ENCODE peak calls at places on chromosomes 7 and 10, in four cellular contexts. F is astrocyte, U is mammary epithelial cell, Y is hepatocyte. V is an unnamed sample.

GRCh38 chr10:17479015-17479615 is 24.7 kb upstream of the ST8SIA6 start:
- DNase-seq in F (peak; percentile 26), U (peak; percentile 2), Y (no peak), V (no peak)

GRCh38 chr10:117411440-117412428 is 36.5 kb upstream of the PDZD8 start:
- DNase-seq in F (no peak), U (no peak), Y (no peak), V (no peak)

GRCh38 chr7:150420987-150421674 is 29.3 kb upstream of the GIMAP8 start:
- DNase-seq in F (peak; percentile 40), U (peak; percentile 66), Y (peak; percentile 88), V (peak; percentile 20)

GRCh38 chr7:36054642-36055041 is 98.4 kb upstream of the EEPD1 start:
- DNase-seq in F (no peak), U (no peak), Y (no peak), V (no peak)

GRCh38 chr10:109887272-109887671 is 36.0 kb downstream of the XPNPEP1 start:
- DNase-seq in F (peak; percentile 22), U (no peak), Y (no peak), V (no peak)

GRCh38 chr7:151276651-151277590 is 28.4 kb upstream of the SMARCD3 start:
- DNase-seq in F (peak; percentile 65), U (peak; percentile 58), Y (peak; percentile 80), V (no peak)

GRCh38 chr10:49585387-49585786 is 24.7 kb upstream of the SLC18A3 start:
- DNase-seq in F (no peak), U (peak; percentile 51), Y (no peak), V (no peak)

GRCh38 chr10:35465601-35466140 is 129.4 kb downstream of the CCNY start:
- DNase-seq in F (no peak), U (no peak), Y (no peak), V (no peak)

GRCh38 chr7:134441264-134441663 is 17.6 kb downstream of the AKR1B1 start:
- DNase-seq in F (no peak), U (no peak), Y (no peak), V (no peak)

GRCh38 chr10:71292624-71293445 is 26.2 kb upstream of the SLC29A3 start:
- DNase-seq in F (no peak), U (no peak), Y (no peak), V (no peak)

GRCh38 chr7:20241491-20242261 is 24.5 kb upstream of the MACC1 start:
- DNase-seq in F (peak; percentile 99), U (peak; percentile 91), Y (no peak), V (no peak)

GRCh38 chr7:82204694-82205093 is 238.9 kb downstream of the CACNA2D1 start:
- DNase-seq in F (peak; percentile 94), U (peak; percentile 78), Y (no peak), V (no peak)

GRCh38 chr10:133176546-133176945 is 16.5 kb downstream of the KNDC1 start:
- DNase-seq in F (no peak), U (no peak), Y (no peak), V (no peak)

GRCh38 chr10:88110355-88110754 is 246.9 kb downstream of the PTEN start:
- DNase-seq in F (peak; percentile 77), U (peak; percentile 75), Y (no peak), V (no peak)

GRCh38 chr7:142785841-142786250 is 15.1 kb downstream of the PRSS2 start:
- DNase-seq in F (no peak), U (no peak), Y (no peak), V (no peak)

GRCh38 chr10:114593240-114593792 is 64.8 kb downstream of the ABLIM1 start:
- DNase-seq in F (no peak), U (no peak), Y (peak; percentile 30), V (no peak)

GRCh38 chr7:109821156-109821555 is 1251.5 kb downstream of the DNAJB9 start:
- DNase-seq in F (no peak), U (no peak), Y (no peak), V (no peak)

GRCh38 chr7:2607122-2607912 is 24.5 kb upstream of the TTYH3 start:
- DNase-seq in F (no peak), U (no peak), Y (no peak), V (no peak)

GRCh38 chr7:155381852-155382801 is 75.8 kb upstream of the EN2 start:
- DNase-seq in F (no peak), U (no peak), Y (no peak), V (no peak)

GRCh38 chr7:28714452-28715120 is 243.5 kb downstream of the TRIL start:
- DNase-seq in F (no peak), U (no peak), Y (no peak), V (no peak)
- H3K27ac ChIP-seq in F (no peak overlapping the region), U (no peak overlapping the region), Y (no peak overlapping the region), V (no peak overlapping the region)

GRCh38 chr7:1241510-1242128 is 8.9 kb downstream of the UNCX start:
- DNase-seq in F (no peak), U (no peak), Y (no peak), V (no peak)

GRCh38 chr7:1243290-1243963 is 10.8 kb downstream of the UNCX start:
- DNase-seq in F (no peak), U (no peak), Y (no peak), V (no peak)

GRCh38 chr7:1243964-1244416 is 11.3 kb downstream of the UNCX start:
- DNase-seq in F (no peak), U (no peak), Y (no peak), V (peak; percentile 62)

GRCh38 chr7:1242129-1242572 is 9.5 kb downstream of the UNCX start:
- DNase-seq in F (no peak), U (no peak), Y (no peak), V (no peak)

DNA sequence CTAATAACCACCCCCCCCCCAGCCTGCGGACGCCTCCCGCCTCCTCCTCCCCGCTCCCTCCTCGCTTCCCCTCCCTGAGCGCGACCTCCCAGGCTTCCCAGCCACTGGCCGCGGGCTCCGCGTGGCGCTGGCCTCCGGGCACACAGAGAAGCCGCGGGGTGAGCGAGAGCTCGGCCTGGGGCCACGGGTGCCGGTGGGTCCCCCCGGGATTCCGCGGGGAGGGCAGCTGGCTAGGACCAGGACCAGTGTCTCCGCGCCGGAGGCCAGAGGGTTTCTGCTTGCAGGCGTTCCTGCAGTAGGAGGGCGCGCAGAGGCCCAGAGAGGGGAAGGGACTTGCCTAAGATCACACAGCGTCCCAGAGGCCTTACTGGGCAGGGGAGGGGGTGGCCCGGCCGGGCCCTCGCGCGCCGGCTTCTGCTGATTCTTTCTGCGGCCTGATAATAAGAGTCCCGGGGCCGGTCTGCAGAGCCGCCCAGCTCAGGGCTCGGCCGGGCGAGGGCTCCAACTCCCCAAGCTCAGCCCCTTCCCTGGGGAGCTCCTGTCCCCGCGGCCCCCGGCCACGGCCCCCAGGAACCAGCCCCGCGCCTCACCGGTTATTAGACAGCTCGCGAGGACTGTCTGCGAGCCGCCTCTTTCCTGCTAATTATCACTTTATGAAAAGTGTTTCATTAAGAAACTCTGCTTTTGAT is 10.1 kb downstream of the UNCX start:
- DNase-seq in F (no peak), U (no peak), Y (no peak), V (no peak)
- TF ChIP-seq EZH2 in F (peak; percentile 92), U (peak; percentile 63), Y (peak; percentile 51), V (no peak)

DNA sequence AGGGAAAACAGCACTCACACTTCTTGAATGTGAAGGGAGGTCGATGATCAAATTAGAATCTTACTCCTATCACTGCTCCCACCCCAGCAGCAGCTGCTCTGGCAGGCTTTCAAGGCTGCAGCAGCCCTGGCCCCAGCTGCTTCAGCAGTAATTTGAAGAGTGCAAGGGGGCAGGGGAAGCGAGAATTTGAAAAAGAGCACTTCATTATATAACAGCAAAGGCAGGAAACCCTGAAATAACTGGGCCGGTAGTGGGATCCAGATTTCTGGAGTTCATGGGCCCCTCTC is 44.9 kb downstream of the MYPN start:
- DNase-seq in F (peak; percentile 71), U (no peak), Y (no peak), V (no peak)
- H3K27ac ChIP-seq in F (peak overlapping the region; percentile 74), U (peak overlapping the region; percentile 1), Y (peak overlapping the region; percentile 47), V (peak overlapping the region; percentile 89)

GRCh38 chr10:61456095-61456789 is 3.1 kb upstream of the TMEM26 start:
- DNase-seq in F (peak; percentile 49), U (no peak), Y (no peak), V (no peak)

GRCh38 chr10:61452229-61452651 is 941 bp downstream of the TMEM26 start:
- DNase-seq in F (peak; percentile 27), U (no peak), Y (peak; percentile 15), V (no peak)

GRCh38 chr10:61451357-61451756 is 1.8 kb downstream of the TMEM26 start:
- DNase-seq in F (no peak), U (no peak), Y (no peak), V (no peak)

GRCh38 chr10:61454541-61454940 is 1.4 kb upstream of the TMEM26 start:
- DNase-seq in F (no peak), U (no peak), Y (no peak), V (no peak)

GRCh38 chr10:61452655-61453641 is at the start of gene TMEM26:
- DNase-seq in F (peak; percentile 47), U (no peak), Y (peak; percentile 60), V (no peak)
- TF ChIP-seq EZH2 in F (no peak), U (no peak), Y (peak; percentile 13), V (no peak)

DNA sequence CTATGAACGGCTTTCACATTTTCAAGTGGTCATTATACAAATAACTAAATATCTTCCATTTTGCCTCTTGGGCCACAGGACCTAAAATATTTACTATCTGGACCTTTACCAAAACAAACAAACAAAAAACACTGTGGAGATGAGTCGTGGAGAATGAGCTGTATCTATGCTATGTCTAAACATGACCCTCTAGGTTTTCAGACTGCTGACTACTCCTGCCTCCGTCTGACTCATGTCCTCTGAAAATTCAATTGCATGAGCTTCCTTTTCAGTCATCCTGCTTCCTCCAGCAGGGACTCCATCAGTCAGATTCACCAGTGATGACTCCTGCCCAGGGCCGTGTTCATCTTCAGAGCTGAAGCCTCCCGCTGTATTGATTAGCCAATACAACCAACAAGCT is 96.8 kb downstream of the COL28A1 start:
- DNase-seq in F (peak; percentile 95), U (peak; percentile 96), Y (peak; percentile 19), V (no peak)
- H3K27ac ChIP-seq in F (peak overlapping the region; percentile 51), U (peak overlapping the region; percentile 71), Y (no peak overlapping the region), V (no peak overlapping the region)

GRCh38 chr10:100819424-100819823 is 74.0 kb downstream of the PAX2 start:
- DNase-seq in F (no peak), U (no peak), Y (no peak), V (no peak)

GRCh38 chr10:100814751-100815474 is 69.5 kb downstream of the PAX2 start:
- DNase-seq in F (no peak), U (no peak), Y (no peak), V (no peak)

GRCh38 chr10:100816671-100817070 is 71.3 kb downstream of the PAX2 start:
- DNase-seq in F (no peak), U (no peak), Y (no peak), V (no peak)

GRCh38 chr10:100812978-100813377 is 67.6 kb downstream of the PAX2 start:
- DNase-seq in F (no peak), U (no peak), Y (no peak), V (no peak)

DNA sequence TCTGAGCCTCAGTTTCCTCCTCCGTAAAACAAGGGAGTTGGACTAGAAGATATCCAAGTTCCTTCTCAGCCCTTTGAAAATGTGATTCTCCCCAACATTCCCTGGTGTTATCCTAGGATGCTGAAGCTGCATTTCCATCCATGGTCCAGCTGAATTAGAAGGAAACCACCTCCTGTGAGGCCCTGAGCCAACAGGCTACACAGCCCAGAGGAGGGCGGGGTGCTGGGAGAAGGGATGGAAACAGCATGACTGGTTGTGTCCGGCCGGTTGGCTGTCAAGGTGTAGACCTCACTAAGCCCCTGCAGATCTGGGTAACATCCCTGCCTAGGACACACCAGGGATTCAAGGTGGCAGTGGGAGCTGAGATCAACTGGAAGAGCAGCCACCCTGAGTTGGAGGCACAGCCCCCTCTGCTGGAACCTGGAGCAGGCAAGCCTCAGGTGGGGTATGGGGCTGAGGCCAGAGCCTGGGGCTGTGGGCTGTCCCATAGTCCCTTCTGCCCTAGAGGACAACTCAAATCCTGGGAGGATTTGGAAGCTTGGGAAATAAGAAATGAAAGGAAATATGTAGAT is 72.0 kb downstream of the PAX2 start:
- DNase-seq in F (no peak), U (no peak), Y (no peak), V (no peak)
- TF ChIP-seq EZH2 in F (no peak), U (no peak), Y (no peak), V (no peak)

GRCh38 chr7:5198741-5199140 is 8.7 kb downstream of the WIPI2 start:
- DNase-seq in F (no peak), U (no peak), Y (no peak), V (no peak)
- H3K27ac ChIP-seq in F (no peak overlapping the region), U (no peak overlapping the region), Y (no peak overlapping the region), V (no peak overlapping the region)

V was measured in SK-N-MC.